ENCODE peak calls at places on chromosomes 13 and 19, in five cellular contexts. One of them, this sample, is unnamed. For H3K4me1, the result is how much of the 10 kb centered on the place peaks cover.

GRCh38 chr19:56566904-56567273 is 379 bp upstream of the ZNF470 start:
- DNase-seq in CD8-positive, alpha-beta memory T cell: no peak
- DNase-seq in heart right ventricle: peak
- DNase-seq in GM23338: peak
- DNase-seq in PC-9: peak
- DNase-seq in this sample: no peak

GRCh38 chr19:3398114-3398899 is 31.9 kb downstream of the NFIC start:
- DNase-seq in CD8-positive, alpha-beta memory T cell: no peak
- DNase-seq in GM23338: peak
- DNase-seq in heart right ventricle: peak
- DNase-seq in PC-9: no peak
- DNase-seq in this sample: no peak

GRCh38 chr19:1396768-1397679 is 4.3 kb downstream of the GAMT start:
- DNase-seq in PC-9: no peak
- DNase-seq in GM23338: no peak
- DNase-seq in CD8-positive, alpha-beta memory T cell: no peak
- DNase-seq in heart right ventricle: no peak
- DNase-seq in this sample: no peak

GRCh38 chr19:7386308-7386707 is 37.6 kb downstream of the ARHGEF18 start:
- DNase-seq in GM23338: peak
- DNase-seq in PC-9: peak
- DNase-seq in heart right ventricle: no peak
- DNase-seq in CD8-positive, alpha-beta memory T cell: no peak
- DNase-seq in this sample: peak

GRCh38 chr13:98451676-98452105 is 125.2 kb downstream of the STK24 start:
- DNase-seq in heart right ventricle: no peak
- DNase-seq in GM23338: no peak
- DNase-seq in CD8-positive, alpha-beta memory T cell: no peak
- DNase-seq in PC-9: no peak
- DNase-seq in this sample: no peak

GRCh38 chr13:98537740-98538139 is 39.2 kb downstream of the STK24 start:
- DNase-seq in GM23338: no peak
- DNase-seq in heart right ventricle: no peak
- DNase-seq in PC-9: no peak
- DNase-seq in CD8-positive, alpha-beta memory T cell: peak
- DNase-seq in this sample: no peak

GRCh38 chr19:50565984-50566903 is 2.0 kb downstream of the LRRC4B start:
- DNase-seq in heart right ventricle: no peak
- DNase-seq in GM23338: peak
- DNase-seq in PC-9: no peak
- DNase-seq in CD8-positive, alpha-beta memory T cell: no peak
- DNase-seq in this sample: no peak

GRCh38 chr13:64723735-64724134 is 2506.4 kb downstream of the PCDH9 start:
- DNase-seq in PC-9: peak
- DNase-seq in heart right ventricle: no peak
- DNase-seq in GM23338: peak
- DNase-seq in CD8-positive, alpha-beta memory T cell: no peak
- DNase-seq in this sample: peak

GRCh38 chr19:35639863-35640262 is 1.7 kb upstream of the ETV2 start:
- DNase-seq in PC-9: no peak
- DNase-seq in heart right ventricle: no peak
- DNase-seq in CD8-positive, alpha-beta memory T cell: no peak
- DNase-seq in GM23338: no peak
- DNase-seq in this sample: no peak

GRCh38 chr13:113069861-113070805 is 35.5 kb upstream of the F7 start:
- DNase-seq in PC-9: no peak
- DNase-seq in heart right ventricle: peak
- DNase-seq in GM23338: no peak
- DNase-seq in CD8-positive, alpha-beta memory T cell: no peak
- DNase-seq in this sample: no peak

GRCh38 chr13:27349458-27349857 is 75.0 kb upstream of the GTF3A start:
- DNase-seq in heart right ventricle: no peak
- DNase-seq in CD8-positive, alpha-beta memory T cell: no peak
- DNase-seq in GM23338: no peak
- DNase-seq in PC-9: no peak
- DNase-seq in this sample: no peak

GRCh38 chr19:45177817-45178261 is at the start of gene TRAPPC6A:
- DNase-seq in CD8-positive, alpha-beta memory T cell: no peak
- DNase-seq in PC-9: no peak
- DNase-seq in heart right ventricle: no peak
- DNase-seq in GM23338: peak
- DNase-seq in this sample: no peak

GRCh38 chr13:90105881-90106496 is 1241.5 kb upstream of the MIR17HG start:
- DNase-seq in PC-9: no peak
- DNase-seq in CD8-positive, alpha-beta memory T cell: no peak
- DNase-seq in heart right ventricle: no peak
- DNase-seq in GM23338: no peak
- DNase-seq in this sample: no peak

GRCh38 chr13:97222934-97223710 is 989 bp downstream of the MBNL2 start:
- DNase-seq in CD8-positive, alpha-beta memory T cell: no peak
- DNase-seq in GM23338: peak
- DNase-seq in heart right ventricle: no peak
- DNase-seq in PC-9: no peak
- DNase-seq in this sample: no peak

GRCh38 chr19:36028313-36029041 is 4.2 kb downstream of the CLIP3 start:
- DNase-seq in GM23338: no peak
- DNase-seq in PC-9: no peak
- DNase-seq in CD8-positive, alpha-beta memory T cell: no peak
- DNase-seq in heart right ventricle: no peak
- DNase-seq in this sample: no peak

GRCh38 chr13:21458457-21458815 is 667 bp downstream of the ZDHHC20 start:
- DNase-seq in GM23338: peak
- DNase-seq in CD8-positive, alpha-beta memory T cell: no peak
- DNase-seq in PC-9: peak
- DNase-seq in heart right ventricle: peak
- DNase-seq in this sample: peak

GRCh38 chr19:4844348-4845179 is 13.1 kb upstream of the TICAM1 start:
- DNase-seq in heart right ventricle: peak
- DNase-seq in PC-9: no peak
- DNase-seq in GM23338: no peak
- DNase-seq in CD8-positive, alpha-beta memory T cell: no peak
- DNase-seq in this sample: no peak

GRCh38 chr13:51240888-51241475 is 18.8 kb downstream of the FAM124A start:
- DNase-seq in CD8-positive, alpha-beta memory T cell: no peak
- DNase-seq in heart right ventricle: no peak
- DNase-seq in PC-9: no peak
- DNase-seq in GM23338: no peak
- DNase-seq in this sample: no peak

GRCh38 chr19:41617941-41618730 is 8.7 kb downstream of the CEACAM4 start:
- DNase-seq in GM23338: no peak
- DNase-seq in heart right ventricle: no peak
- DNase-seq in CD8-positive, alpha-beta memory T cell: no peak
- DNase-seq in PC-9: no peak
- DNase-seq in this sample: no peak
- H3K4me3 ChIP-seq in GM23338: no peak
- H3K4me3 ChIP-seq in heart right ventricle: no peak
- H3K4me3 ChIP-seq in CD8-positive, alpha-beta memory T cell: no peak
- H3K4me3 ChIP-seq in PC-9: no peak
- H3K4me3 ChIP-seq in this sample: no peak

GRCh38 chr13:35704331-35704730 is 227.8 kb upstream of the MAB21L1 start:
- DNase-seq in CD8-positive, alpha-beta memory T cell: no peak
- DNase-seq in GM23338: no peak
- DNase-seq in PC-9: no peak
- DNase-seq in heart right ventricle: no peak
- DNase-seq in this sample: no peak
- H3K4me1 ChIP-seq in CD8-positive, alpha-beta memory T cell: under half
- H3K4me1 ChIP-seq in GM23338: under half
- H3K4me1 ChIP-seq in PC-9: under half
- H3K4me1 ChIP-seq in heart right ventricle: under half
- H3K4me1 ChIP-seq in this sample: under half

GRCh38 chr19:38209152-38209551 is 14.9 kb downstream of the DPF1 start:
- DNase-seq in CD8-positive, alpha-beta memory T cell: no peak
- DNase-seq in heart right ventricle: no peak
- DNase-seq in PC-9: no peak
- DNase-seq in GM23338: peak
- DNase-seq in this sample: no peak
- H3K4me3 ChIP-seq in CD8-positive, alpha-beta memory T cell: no peak
- H3K4me3 ChIP-seq in heart right ventricle: peak
- H3K4me3 ChIP-seq in PC-9: no peak
- H3K4me3 ChIP-seq in GM23338: peak
- H3K4me3 ChIP-seq in this sample: no peak

GRCh38 chr19:51749979-51750378 is 1.7 kb downstream of the FPR1 start:
- DNase-seq in CD8-positive, alpha-beta memory T cell: no peak
- DNase-seq in GM23338: no peak
- DNase-seq in heart right ventricle: no peak
- DNase-seq in PC-9: no peak
- DNase-seq in this sample: no peak

GRCh38 chr19:51754106-51754505 is 2.4 kb upstream of the FPR1 start:
- DNase-seq in PC-9: no peak
- DNase-seq in heart right ventricle: no peak
- DNase-seq in GM23338: no peak
- DNase-seq in CD8-positive, alpha-beta memory T cell: no peak
- DNase-seq in this sample: no peak

GRCh38 chr19:51754770-51755169 is 3.1 kb upstream of the FPR1 start:
- DNase-seq in CD8-positive, alpha-beta memory T cell: no peak
- DNase-seq in PC-9: no peak
- DNase-seq in GM23338: no peak
- DNase-seq in heart right ventricle: no peak
- DNase-seq in this sample: no peak

GRCh38 chr19:51750381-51751124 is 1.1 kb downstream of the FPR1 start:
- DNase-seq in GM23338: no peak
- DNase-seq in PC-9: no peak
- DNase-seq in CD8-positive, alpha-beta memory T cell: no peak
- DNase-seq in heart right ventricle: no peak
- DNase-seq in this sample: no peak

GRCh38 chr19:51751655-51752054 is at the start of gene FPR1:
- DNase-seq in GM23338: no peak
- DNase-seq in CD8-positive, alpha-beta memory T cell: no peak
- DNase-seq in heart right ventricle: no peak
- DNase-seq in PC-9: no peak
- DNase-seq in this sample: no peak
- H3K4me1 ChIP-seq in GM23338: under half
- H3K4me1 ChIP-seq in CD8-positive, alpha-beta memory T cell: under half
- H3K4me1 ChIP-seq in heart right ventricle: under half
- H3K4me1 ChIP-seq in PC-9: under half
- H3K4me1 ChIP-seq in this sample: under half

This sample was measured in Caco-2.